ENCODE peak calls at places on chromosomes 13 and 19, in four cellular contexts. M, W, F and T are unnamed samples.

GRCh38 chr19:12785431-12786011 is 5.8 kb upstream of the JUNB start:
- DNase-seq in M (no peak), W (no peak), F (no peak), T (no peak)

GRCh38 chr13:113142876-113143275 is 15.6 kb upstream of the PROZ start:
- DNase-seq in M (no peak), W (no peak), F (no peak), T (no peak)

GRCh38 chr13:95403349-95404140 is 102.3 kb upstream of the ABCC4 start:
- DNase-seq in M (peak; percentile 83), W (no peak), F (no peak), T (peak; percentile 25)

GRCh38 chr13:43057653-43058317 is 34.4 kb downstream of the DNAJC15 start:
- DNase-seq in M (no peak), W (peak; percentile 97), F (no peak), T (no peak)

GRCh38 chr13:113758651-113759524 is at the start of gene TMEM255B:
- DNase-seq in M (peak; percentile 89), W (no peak), F (no peak), T (peak; percentile 55)

GRCh38 chr13:71789952-71790351 is 77.1 kb downstream of the DACH1 start:
- DNase-seq in M (no peak), W (no peak), F (no peak), T (no peak)

GRCh38 chr19:18762125-18763023 is 28.7 kb downstream of the COMP start:
- DNase-seq in M (no peak), W (peak; percentile 63), F (no peak), T (no peak)

GRCh38 chr13:34030782-34031181 is 212.8 kb downstream of the RFC3 start:
- DNase-seq in M (no peak), W (no peak), F (no peak), T (no peak)

GRCh38 chr13:37143901-37144300 is 38.4 kb upstream of the CSNK1A1L start:
- DNase-seq in M (no peak), W (no peak), F (no peak), T (no peak)

GRCh38 chr19:45863840-45864628 is at the start of gene FOXA3:
- DNase-seq in M (peak; percentile 87), W (peak; percentile 64), F (no peak), T (no peak)

GRCh38 chr13:49082653-49083536 is 107.2 kb downstream of the FNDC3A start:
- DNase-seq in M (no peak), W (no peak), F (peak; percentile 48), T (no peak)

GRCh38 chr19:57559008-57559403 is 657 bp downstream of the ZNF550 start:
- DNase-seq in M (no peak), W (peak; percentile 12), F (no peak), T (no peak)

GRCh38 chr19:40687525-40688016 is 2.9 kb downstream of the NUMBL start:
- DNase-seq in M (no peak), W (no peak), F (peak; percentile 23), T (no peak)

GRCh38 chr19:10105241-10106099 is 692 bp upstream of the PPAN start:
- DNase-seq in M (no peak), W (no peak), F (peak; percentile 82), T (no peak)

GRCh38 chr19:16233836-16234551 is 36.3 kb downstream of the AP1M1 start:
- DNase-seq in M (no peak), W (no peak), F (no peak), T (no peak)

GRCh38 chr19:5947435-5947834 is 30.5 kb downstream of the RANBP3 start:
- DNase-seq in M (no peak), W (no peak), F (no peak), T (no peak)

GRCh38 chr19:16894080-16894479 is 5.3 kb downstream of the F2RL3 start:
- DNase-seq in M (no peak), W (no peak), F (no peak), T (no peak)

GRCh38 chr19:32674153-32674958 is 624 bp downstream of the ANKRD27 start:
- DNase-seq in M (no peak), W (no peak), F (no peak), T (no peak)

GRCh38 chr19:10419646-10420443 is 493 bp upstream of the PDE4A start:
- DNase-seq in M (peak; percentile 92), W (no peak), F (no peak), T (peak; percentile 95)

GRCh38 chr13:98556968-98557591 is 19.8 kb downstream of the STK24 start:
- DNase-seq in M (no peak), W (no peak), F (no peak), T (no peak)

GRCh38 chr13:110445722-110446569 is 115.6 kb downstream of the RAB20 start:
- DNase-seq in M (no peak), W (no peak), F (no peak), T (no peak)

GRCh38 chr13:20689291-20689690 is 14.2 kb upstream of the IL17D start:
- DNase-seq in M (no peak), W (no peak), F (no peak), T (no peak)

GRCh38 chr13:45073809-45074208 is 46.5 kb upstream of the GTF2F2 start:
- DNase-seq in M (peak; percentile 49), W (no peak), F (no peak), T (peak; percentile 3)
- TF ChIP-seq YY1 in M (no peak), W (no peak), F (no peak), T (no peak)

GRCh38 chr13:32629866-32630265 is 43.6 kb downstream of the PDS5B start:
- DNase-seq in M (no peak), W (no peak), F (no peak), T (no peak)
- TF ChIP-seq SUZ12 in M (no peak), W (no peak), F (no peak), T (no peak)

DNA sequence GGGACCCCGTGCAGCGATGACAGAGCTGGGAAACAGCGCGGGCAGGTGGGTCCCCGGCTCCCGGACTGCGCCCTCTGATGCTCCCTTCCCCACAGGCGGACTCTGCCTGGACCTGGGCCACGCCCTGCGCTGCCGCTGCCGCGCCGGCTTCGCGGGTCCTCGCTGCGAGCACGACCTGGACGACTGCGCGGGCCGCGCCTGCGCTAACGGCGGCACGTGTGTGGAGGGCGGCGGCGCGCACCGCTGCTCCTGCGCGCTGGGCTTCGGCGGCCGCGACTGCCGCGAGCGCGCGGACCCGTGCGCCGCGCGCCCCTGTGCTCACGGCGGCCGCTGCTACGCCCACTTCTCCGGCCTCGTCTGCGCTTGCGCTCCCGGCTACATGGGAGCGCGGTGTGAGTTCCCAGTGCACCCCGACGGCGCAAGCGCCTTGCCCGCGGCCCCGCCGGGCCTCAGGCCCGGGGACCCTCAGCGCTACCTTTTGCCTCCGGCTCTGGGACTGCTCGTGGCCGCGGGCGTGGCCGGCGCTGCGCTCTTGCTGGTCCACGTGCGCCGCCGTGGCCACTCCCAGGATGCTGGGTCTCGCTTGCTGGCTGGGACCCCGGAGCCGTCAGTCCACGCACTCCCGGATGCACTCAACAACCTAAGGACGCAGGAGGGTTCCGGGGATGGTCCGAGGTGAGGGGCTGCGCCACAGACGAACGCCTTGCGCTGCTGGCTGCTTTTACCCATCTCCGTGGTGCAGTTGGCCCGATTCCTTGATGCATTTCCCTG is 7.8 kb upstream of the SELENOV start:
- DNase-seq in M (peak; percentile 81), W (peak; percentile 60), F (no peak), T (peak; percentile 40)
- H3K9ac ChIP-seq in M (peak overlapping the region; percentile 1), W (no peak overlapping the region), F (peak overlapping the region; percentile 50), T (peak overlapping the region; percentile 76)

DNA sequence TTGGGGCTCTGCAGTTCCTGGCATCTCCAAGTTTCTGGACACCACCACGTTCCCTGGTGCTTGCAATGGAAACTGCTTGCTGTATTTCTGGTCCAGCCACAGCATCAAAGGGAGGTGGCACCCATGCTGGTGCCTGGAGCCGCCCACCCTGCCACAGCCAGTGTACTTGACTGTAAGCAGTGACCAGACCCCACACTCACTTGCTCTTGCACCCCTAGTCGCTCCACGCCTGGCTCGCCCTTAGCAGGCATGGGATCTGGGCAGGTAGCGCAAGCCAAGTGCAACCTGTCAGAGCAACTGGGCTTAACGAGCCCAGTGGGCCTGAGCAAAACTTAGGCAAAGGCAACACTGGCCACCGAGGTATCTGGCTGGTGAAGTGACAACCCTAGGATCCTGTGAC is 648.2 kb upstream of the PCDH9 start:
- DNase-seq in M (no peak), W (no peak), F (no peak), T (no peak)
- TF ChIP-seq YY1 in M (no peak), W (no peak), F (no peak), T (no peak)

GRCh38 chr19:49489601-49490167 is 2.3 kb downstream of the RPL13A start:
- DNase-seq in M (no peak), W (peak; percentile 75), F (no peak), T (no peak)
- TF ChIP-seq SUZ12 in M (no peak), W (no peak), F (no peak), T (no peak)

GRCh38 chr19:48756686-48757085 is 1.4 kb downstream of the FGF21 start:
- DNase-seq in M (no peak), W (no peak), F (no peak), T (no peak)
- H3K9ac ChIP-seq in M (no peak overlapping the region), W (no peak overlapping the region), F (no peak overlapping the region), T (no peak overlapping the region)

DNA sequence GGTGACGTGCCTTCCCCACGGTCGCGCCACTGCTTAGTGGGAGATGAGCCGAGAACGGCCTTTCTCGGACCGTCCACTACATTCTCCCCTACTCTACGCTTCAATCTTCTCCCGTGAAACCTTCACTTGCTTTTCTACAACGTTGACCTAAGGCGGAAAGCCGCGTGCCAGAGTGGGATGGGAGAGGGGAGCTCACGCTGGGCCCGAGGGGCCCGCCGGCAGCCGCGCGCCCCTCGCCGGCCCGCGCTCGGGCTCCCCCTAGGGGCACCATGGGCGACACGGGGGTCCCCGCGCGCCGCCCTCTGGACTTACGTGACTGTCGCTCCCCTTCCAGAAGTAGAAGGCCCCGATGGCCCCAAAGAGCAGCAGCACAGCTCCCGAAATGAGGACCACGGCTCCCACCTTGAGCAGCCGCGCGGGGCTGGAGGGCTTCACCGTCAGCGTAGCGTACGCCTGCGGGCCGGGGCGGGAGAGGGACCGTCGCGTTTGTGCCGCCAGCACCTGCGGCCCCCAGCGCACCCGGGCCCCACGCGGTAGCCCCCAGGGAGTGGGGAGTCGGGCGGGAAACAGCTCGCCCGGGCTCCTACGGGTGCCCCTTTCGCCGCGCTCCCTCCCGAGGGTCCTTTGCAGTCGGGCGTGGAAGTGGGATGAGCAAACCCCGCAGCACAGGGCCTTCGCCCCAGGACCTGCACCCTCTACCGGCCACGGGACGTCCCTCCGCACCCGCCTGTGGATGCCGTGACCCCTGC is 727 bp downstream of the CNMD start:
- DNase-seq in M (peak; percentile 82), W (no peak), F (no peak), T (no peak)
- TF ChIP-seq YY1 in M (peak; percentile 6), W (no peak), F (no peak), T (no peak)